ENCODE peak calls at places on chromosomes 3 and 15, in seven cellular contexts. Q, D, X, V, I, H and G are unnamed samples.

GRCh38 chr3:2301361-2301760 is 202.7 kb downstream of the CNTN4 start:
- DNase-seq in I (no peak), H (no peak), V (no peak), D (no peak), Q (no peak), X (no peak), G (no peak)

GRCh38 chr3:126498936-126499335 is 18.6 kb downstream of the UROC1 start:
- DNase-seq in X (no peak), Q (no peak), V (no peak), H (no peak), D (no peak), I (no peak), G (no peak)

GRCh38 chr3:52524752-52525661 is 8.7 kb downstream of the NT5DC2 start:
- DNase-seq in X (peak), D (no peak), Q (peak), I (no peak), H (peak), V (no peak), G (no peak)

GRCh38 chr15:101320501-101321052 is 25.5 kb upstream of the SNRPA1 start:
- DNase-seq in I (peak), X (no peak), H (no peak), D (peak), Q (peak), V (peak), G (peak)

GRCh38 chr3:141227752-141228151 is 3.9 kb upstream of the PXYLP1 start:
- DNase-seq in I (no peak), H (no peak), D (no peak), V (peak), X (no peak), Q (peak), G (no peak)

GRCh38 chr3:58563386-58564035 is 13.7 kb downstream of the FAM107A start:
- DNase-seq in X (no peak), V (no peak), H (peak), I (no peak), Q (no peak), D (no peak), G (no peak)

GRCh38 chr3:62761711-62762110 is 113.5 kb downstream of the CADPS start:
- DNase-seq in Q (no peak), D (no peak), X (no peak), H (no peak), I (no peak), V (no peak), G (no peak)

GRCh38 chr3:130463221-130463620 is 53.8 kb upstream of the COL6A6 start:
- DNase-seq in V (no peak), I (no peak), X (no peak), H (no peak), D (no peak), Q (no peak), G (no peak)

GRCh38 chr15:28271697-28272250 is 50.2 kb downstream of the HERC2 start:
- DNase-seq in H (no peak), X (no peak), D (no peak), Q (no peak), I (no peak), V (no peak), G (no peak)

GRCh38 chr3:132786890-132787289 is 64.7 kb upstream of the NPHP3 start:
- DNase-seq in D (no peak), I (no peak), X (no peak), V (no peak), Q (no peak), H (no peak), G (no peak)

GRCh38 chr3:152264378-152264777 is 4.4 kb upstream of the MBNL1 start:
- DNase-seq in H (no peak), D (no peak), Q (no peak), X (no peak), V (no peak), I (no peak), G (no peak)

GRCh38 chr3:8460815-8461482 is 40.7 kb upstream of the LMCD1 start:
- DNase-seq in H (no peak), D (no peak), X (no peak), I (peak), V (peak), Q (peak), G (no peak)

GRCh38 chr3:27813255-27813654 is 91.1 kb upstream of the EOMES start:
- DNase-seq in V (no peak), I (no peak), H (no peak), D (no peak), Q (no peak), X (no peak), G (no peak)

GRCh38 chr15:80228959-80229610 is 22.9 kb downstream of the CTXND1 start:
- DNase-seq in X (no peak), H (no peak), V (peak), I (peak), Q (peak), D (no peak), G (no peak)

GRCh38 chr3:157868881-157869280 is 237.3 kb downstream of the SHOX2 start:
- DNase-seq in V (no peak), H (no peak), D (no peak), Q (no peak), I (no peak), X (no peak), G (no peak)

GRCh38 chr15:44788748-44789147 is 52.4 kb downstream of the TRIM69 start:
- DNase-seq in V (peak), H (no peak), D (no peak), Q (no peak), I (no peak), X (no peak), G (no peak)

GRCh38 chr3:23877324-23877980 is 39.3 kb downstream of the NKIRAS1 start:
- DNase-seq in Q (peak), X (no peak), H (no peak), D (no peak), I (peak), V (peak), G (no peak)

GRCh38 chr15:37093480-37094410 is 6.6 kb downstream of the MEIS2 start:
- DNase-seq in I (peak), H (no peak), Q (no peak), X (no peak), V (peak), D (no peak), G (no peak)

GRCh38 chr3:192844366-192844765 is 73.3 kb downstream of the MB21D2 start:
- DNase-seq in X (no peak), Q (no peak), D (no peak), V (no peak), I (no peak), H (no peak), G (no peak)

GRCh38 chr3:61425356-61425755 is 136.0 kb upstream of the PTPRG start:
- DNase-seq in H (no peak), V (no peak), I (no peak), X (no peak), Q (no peak), D (no peak), G (no peak)

GRCh38 chr3:130093741-130094391 is 12.2 kb downstream of the ALG1L2 start:
- DNase-seq in I (no peak), V (no peak), Q (no peak), D (peak), X (no peak), H (no peak), G (no peak)

GRCh38 chr3:137061186-137061585 is 103.4 kb downstream of the IL20RB start:
- DNase-seq in X (no peak), I (no peak), D (no peak), H (no peak), V (no peak), Q (no peak), G (no peak)

GRCh38 chr3:111820651-111821050 is 38.4 kb upstream of the PHLDB2 start:
- DNase-seq in X (no peak), I (no peak), H (no peak), V (no peak), Q (no peak), D (no peak), G (no peak)

GRCh38 chr3:181009225-181009624 is 19.7 kb upstream of the DNAJC19 start:
- DNase-seq in V (no peak), X (no peak), Q (no peak), I (no peak), D (no peak), H (no peak), G (no peak)

GRCh38 chr3:40306336-40306735 is 3.2 kb upstream of the EIF1B start:
- DNase-seq in Q (no peak), V (no peak), I (peak), H (no peak), X (no peak), D (no peak), G (no peak)

GRCh38 chr15:96428742-96429141 is 98.2 kb downstream of the NR2F2 start:
- DNase-seq in D (no peak), X (no peak), Q (peak), H (no peak), I (peak), V (peak), G (no peak)

GRCh38 chr15:38068600-38068999 is 134.2 kb downstream of the TMCO5A start:
- DNase-seq in H (no peak), I (no peak), V (no peak), Q (no peak), D (no peak), X (no peak), G (no peak)

GRCh38 chr15:88810449-88810848 is 7.2 kb downstream of the ACAN start:
- DNase-seq in X (no peak), V (peak), I (peak), H (no peak), Q (peak), D (no peak), G (no peak)

GRCh38 chr3:10434144-10434937 is 71.0 kb downstream of the ATP2B2 start:
- DNase-seq in H (no peak), D (no peak), Q (no peak), I (no peak), X (no peak), V (no peak), G (no peak)

GRCh38 chr3:46542344-46542743 is 23.8 kb downstream of the LRRC2 start:
- DNase-seq in H (peak), Q (peak), X (no peak), I (peak), V (no peak), D (no peak), G (no peak)

GRCh38 chr15:56047354-56047753 is 53.9 kb upstream of the NEDD4 start:
- DNase-seq in D (no peak), Q (no peak), H (no peak), X (no peak), I (peak), V (no peak), G (no peak)

GRCh38 chr15:42335074-42335473 is 24.2 kb upstream of the CAPN3 start:
- DNase-seq in V (no peak), X (no peak), I (no peak), H (no peak), Q (no peak), D (no peak), G (no peak)

GRCh38 chr15:83107841-83108181 is 366 bp downstream of the TM6SF1 start:
- DNase-seq in D (no peak), V (no peak), Q (no peak), H (no peak), X (no peak), I (no peak), G (no peak)

GRCh38 chr3:179464296-179465092 is 13.2 kb upstream of the GNB4 start:
- DNase-seq in X (no peak), I (no peak), V (no peak), H (no peak), Q (no peak), D (no peak), G (no peak)

GRCh38 chr15:52227456-52227855 is 36.3 kb upstream of the GNB5 start:
- DNase-seq in X (peak), D (peak), H (peak), Q (peak), V (peak), I (peak), G (peak)

GRCh38 chr15:37106490-37107001 is 6.2 kb upstream of the MEIS2 start:
- DNase-seq in Q (no peak), H (no peak), D (no peak), X (peak), I (no peak), V (peak), G (peak)

GRCh38 chr3:41265823-41266273 is 66.5 kb downstream of the CTNNB1 start:
- DNase-seq in X (no peak), Q (peak), V (peak), I (peak), D (no peak), H (no peak), G (no peak)

GRCh38 chr3:25900171-25900570 is 110.3 kb downstream of the OXSM start:
- DNase-seq in V (no peak), X (no peak), I (no peak), D (no peak), H (no peak), Q (no peak), G (no peak)

GRCh38 chr15:98878172-98878571 is 129.4 kb downstream of the PGPEP1L start:
- DNase-seq in H (no peak), I (peak), V (no peak), D (no peak), Q (no peak), X (no peak), G (no peak)

DNA sequence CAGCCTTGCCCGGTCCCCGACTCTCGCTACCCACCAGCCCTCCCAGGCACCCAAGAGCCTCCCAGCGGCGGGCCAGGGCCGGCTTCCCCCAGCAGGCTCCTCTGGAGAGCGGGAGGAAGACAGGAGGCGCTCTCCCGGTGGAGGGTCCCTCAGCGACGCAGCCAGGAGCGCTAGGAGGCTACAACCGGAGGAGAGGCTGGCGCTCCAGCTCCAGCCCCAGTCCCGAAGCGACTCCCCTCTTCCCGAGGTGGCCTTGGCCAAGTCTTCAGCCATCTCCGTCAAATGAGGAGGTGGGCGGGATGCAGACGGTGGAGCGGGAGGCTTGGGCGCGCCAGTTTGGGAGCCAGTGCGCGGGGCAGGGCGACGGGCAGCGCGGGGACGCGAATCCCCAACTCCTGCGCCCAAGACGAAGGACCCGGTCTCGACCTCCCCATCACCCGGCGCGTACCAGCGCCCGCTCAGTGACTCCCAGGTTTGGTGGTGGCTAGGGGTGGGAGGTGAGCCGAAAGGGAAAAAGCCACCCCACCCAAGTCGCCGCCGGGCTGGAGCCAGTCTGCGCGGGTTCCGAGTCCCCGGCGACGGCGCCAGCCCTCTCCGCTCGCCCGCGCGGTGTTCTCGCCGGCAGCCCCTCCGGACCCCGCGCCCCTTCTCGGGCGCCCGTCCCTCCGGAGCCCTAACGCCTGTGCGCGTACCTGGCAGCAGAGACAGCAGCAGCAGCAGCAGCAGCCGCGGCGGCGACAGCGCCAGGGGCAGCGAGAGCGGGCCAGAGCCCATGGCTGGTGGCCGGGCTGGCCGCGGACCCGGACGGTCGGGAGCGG is 566 bp downstream of the CHRNA3 start:
- DNase-seq in D (no peak), H (peak), X (peak), I (no peak), Q (no peak), V (no peak), G (peak)
- TF ChIP-seq CTCF in D (no peak), H (no peak), X (no peak), I (no peak), Q (peak), V (peak), G (no peak)

DNA sequence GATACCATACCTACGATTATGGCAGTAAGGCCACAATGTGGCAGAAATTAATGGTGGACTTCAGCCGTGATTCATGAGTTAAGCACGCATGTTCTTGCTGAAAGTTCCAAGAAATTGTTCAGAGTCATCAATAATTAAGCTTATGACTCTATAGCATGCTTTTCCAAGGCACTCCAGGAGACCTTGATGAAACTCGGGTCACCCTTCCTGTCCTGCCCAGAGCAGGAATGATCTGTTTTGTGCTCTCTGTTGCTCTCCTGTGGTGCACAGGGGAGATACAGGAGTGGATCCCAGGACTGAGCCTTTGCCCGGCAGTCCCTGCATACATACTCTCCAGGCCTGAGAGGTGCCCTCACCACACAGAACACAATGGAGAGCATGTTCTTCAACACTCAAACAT is 141.6 kb upstream of the SLC2A2 start:
- DNase-seq in H (no peak), Q (peak), I (peak), D (no peak), X (no peak), V (peak), G (no peak)
- TF ChIP-seq CTCF in H (no peak), Q (peak), I (peak), D (no peak), X (no peak), V (peak), G (no peak)

GRCh38 chr15:71746719-71747118 is 63.6 kb upstream of the NR2E3 start:
- DNase-seq in V (no peak), Q (no peak), X (no peak), I (no peak), H (no peak), D (no peak), G (no peak)

GRCh38 chr15:71752085-71752484 is 58.3 kb upstream of the NR2E3 start:
- DNase-seq in I (no peak), D (no peak), H (no peak), V (no peak), X (no peak), Q (no peak), G (no peak)

GRCh38 chr15:71747128-71748083 is 62.9 kb upstream of the NR2E3 start:
- DNase-seq in H (no peak), Q (peak), D (no peak), I (peak), X (no peak), V (peak), G (no peak)

GRCh38 chr15:71748327-71748726 is 62.0 kb upstream of the NR2E3 start:
- DNase-seq in I (peak), D (no peak), X (no peak), V (peak), Q (peak), H (no peak), G (no peak)

DNA sequence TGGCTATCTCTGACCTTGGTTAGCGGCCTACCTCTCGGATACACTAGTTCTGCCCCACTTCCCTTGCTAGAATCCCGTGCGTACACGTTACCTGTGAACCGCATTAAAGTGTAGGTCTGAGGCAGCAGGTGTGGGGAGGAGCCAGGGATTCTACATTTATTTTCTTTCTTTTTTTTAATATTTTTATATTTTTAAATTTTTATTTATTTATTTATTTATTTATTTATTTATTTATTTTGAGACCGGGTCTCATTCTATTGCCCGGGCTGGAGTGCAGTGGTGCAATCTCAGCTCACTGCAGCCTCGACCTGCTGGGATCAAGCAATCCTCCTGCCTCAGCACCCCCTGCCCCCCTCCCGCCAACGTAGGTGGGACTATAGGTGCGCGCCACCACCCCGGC is 60.9 kb upstream of the NR2E3 start:
- DNase-seq in X (no peak), V (no peak), I (no peak), Q (no peak), D (no peak), H (no peak), G (no peak)
- TF ChIP-seq CTCF in X (no peak), V (no peak), I (no peak), Q (no peak), D (no peak), H (no peak), G (no peak)

DNA sequence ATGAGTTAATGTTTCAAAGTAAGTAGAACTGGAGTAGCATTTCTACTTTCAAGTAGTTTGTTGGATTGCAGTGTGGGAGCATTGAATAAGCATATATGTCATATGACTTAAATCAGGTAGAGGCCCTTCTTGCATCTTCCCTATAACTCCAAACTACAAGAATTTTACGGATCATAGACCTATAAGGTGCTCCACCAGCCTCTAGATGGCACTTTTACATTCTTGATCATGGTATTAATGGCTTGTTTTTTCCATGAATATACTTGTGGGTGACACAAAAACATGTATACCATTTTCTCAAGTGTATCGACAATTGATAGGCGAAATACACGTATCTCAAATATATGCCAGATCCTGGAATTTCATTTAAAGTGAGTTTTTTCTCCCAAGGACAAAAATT is 311.1 kb downstream of the ZPLD1 start:
- DNase-seq in X (no peak), V (no peak), H (no peak), I (no peak), Q (no peak), D (no peak), G (no peak)
- TF ChIP-seq CTCF in X (no peak), V (peak), H (no peak), I (no peak), Q (no peak), D (no peak), G (no peak)

DNA sequence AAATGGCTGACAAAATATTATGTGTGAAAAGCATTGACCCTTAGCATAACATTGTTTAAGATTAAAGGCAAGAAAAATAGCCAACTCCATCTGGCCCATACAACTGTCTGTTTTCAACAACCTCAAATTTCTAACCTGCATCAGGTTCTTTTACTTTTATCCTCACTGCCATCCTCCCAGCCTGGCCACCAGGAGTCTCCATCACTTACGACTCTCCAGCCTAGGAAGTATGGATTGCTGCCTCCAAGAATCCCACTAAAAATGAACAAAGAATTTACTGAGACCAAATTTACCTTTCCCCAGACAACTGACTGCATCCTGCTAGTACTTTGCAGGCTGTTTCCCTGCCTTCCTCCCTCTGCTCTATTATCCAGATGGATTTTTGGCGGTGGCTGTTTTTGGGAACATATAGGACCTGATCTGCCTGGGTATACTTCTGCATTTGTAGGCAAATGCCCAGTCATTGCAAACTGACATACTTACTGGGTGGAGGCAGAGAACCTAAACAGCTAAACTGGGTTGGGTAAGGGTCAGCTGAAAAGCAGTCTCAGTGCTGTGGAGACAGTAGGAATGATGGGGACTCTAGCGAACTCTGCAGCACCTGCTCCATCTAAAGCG is 144.2 kb downstream of the GHSR start:
- DNase-seq in X (no peak), I (no peak), Q (no peak), H (no peak), V (no peak), D (no peak), G (no peak)
- TF ChIP-seq CTCF in X (peak), I (peak), Q (peak), H (no peak), V (peak), D (no peak), G (no peak)

GRCh38 chr15:69061414-69061842 is 46.9 kb downstream of the NOX5 start:
- DNase-seq in Q (no peak), D (no peak), I (no peak), H (peak), X (no peak), V (no peak), G (no peak)
- TF ChIP-seq CTCF in Q (peak), D (no peak), I (peak), H (no peak), X (no peak), V (no peak), G (no peak)

GRCh38 chr15:48112242-48112641 is 8.5 kb upstream of the SLC24A5 start:
- DNase-seq in D (no peak), X (peak), I (peak), Q (no peak), V (peak), H (no peak), G (peak)
- TF ChIP-seq CTCF in D (peak), X (no peak), I (peak), Q (peak), V (peak), H (no peak), G (peak)